ENCODE peak calls at places on chromosome 7, in eight cellular contexts. T is head of caudate nucleus, B is fibroblast of the conjunctiva, Q is NCI-H1417, E is ACHN, G is bronchial epithelial cell, P is sigmoid colon, Y is NCI-H774. V is an unnamed sample.

GRCh38 chr7:104643587-104644217 is 315.3 kb downstream of the LHFPL3 start:
- DNase-seq in T (peak), B (no peak), Q (peak), E (peak), G (peak), P (no peak), Y (no peak), V (no peak)

GRCh38 chr7:138886501-138886917 is 88.5 kb upstream of the ATP6V0A4 start:
- DNase-seq in T (no peak), B (peak), Q (peak), E (peak), G (peak), P (no peak), Y (no peak), V (peak)

GRCh38 chr7:32163141-32163806 is 93.1 kb upstream of the PDE1C start:
- DNase-seq in T (no peak), B (peak), Q (no peak), E (peak), G (peak), P (peak), Y (no peak), V (peak)

GRCh38 chr7:155167706-155168365 is 97.7 kb downstream of the HTR5A start:
- DNase-seq in T (no peak), B (no peak), Q (peak), E (no peak), G (no peak), P (no peak), Y (no peak), V (no peak)

GRCh38 chr7:108165726-108166125 is 35.6 kb upstream of the LAMB4 start:
- DNase-seq in T (no peak), B (no peak), Q (no peak), E (no peak), G (no peak), P (no peak), Y (no peak), V (no peak)

GRCh38 chr7:132878228-132878919 is 203.5 kb downstream of the CHCHD3 start:
- DNase-seq in T (no peak), B (no peak), Q (peak), E (no peak), G (peak), P (no peak), Y (no peak), V (no peak)

GRCh38 chr7:45098983-45099839 is 10.4 kb upstream of the NACAD start:
- DNase-seq in T (no peak), B (no peak), Q (no peak), E (no peak), G (no peak), P (peak), Y (no peak), V (no peak)

GRCh38 chr7:27921081-27921836 is 181.3 kb downstream of the TAX1BP1 start:
- DNase-seq in T (peak), B (peak), Q (peak), E (peak), G (peak), P (no peak), Y (peak), V (peak)

GRCh38 chr7:65438593-65438992 is 64.9 kb downstream of the ZNF92 start:
- DNase-seq in T (peak), B (peak), Q (no peak), E (no peak), G (peak), P (no peak), Y (no peak), V (peak)

GRCh38 chr7:26199301-26200112 is 1.0 kb downstream of the HNRNPA2B1 start:
- DNase-seq in T (peak), B (no peak), Q (peak), E (peak), G (peak), P (peak), Y (peak), V (no peak)

GRCh38 chr7:7681191-7681935 is 37.0 kb downstream of the RPA3 start:
- DNase-seq in T (peak), B (peak), Q (peak), E (peak), G (peak), P (no peak), Y (peak), V (peak)

GRCh38 chr7:102464577-102465280 is at the start of the genes ALKBH4 and LRWD1:
- DNase-seq in T (peak), B (peak), Q (peak), E (peak), G (peak), P (peak), Y (peak), V (peak)

GRCh38 chr7:133650487-133651292 is 397.8 kb downstream of the EXOC4 start:
- DNase-seq in T (no peak), B (no peak), Q (no peak), E (no peak), G (peak), P (no peak), Y (no peak), V (no peak)

GRCh38 chr7:157758468-157759245 is 421.9 kb downstream of the DNAJB6 start:
- DNase-seq in T (no peak), B (no peak), Q (no peak), E (no peak), G (no peak), P (no peak), Y (no peak), V (no peak)

GRCh38 chr7:30459591-30460245 is 18.9 kb downstream of the NOD1 start:
- DNase-seq in T (peak), B (peak), Q (no peak), E (peak), G (no peak), P (peak), Y (no peak), V (peak)

GRCh38 chr7:47143344-47143743 is 438.6 kb downstream of the TNS3 start:
- DNase-seq in T (no peak), B (peak), Q (no peak), E (no peak), G (peak), P (no peak), Y (no peak), V (peak)

GRCh38 chr7:150790416-150791075 is 9.6 kb downstream of the TMEM176B start:
- DNase-seq in T (no peak), B (no peak), Q (no peak), E (no peak), G (no peak), P (no peak), Y (no peak), V (no peak)

GRCh38 chr7:78427209-78427608 is 628.6 kb downstream of the PHTF2 start:
- DNase-seq in T (no peak), B (no peak), Q (no peak), E (peak), G (no peak), P (no peak), Y (no peak), V (no peak)

GRCh38 chr7:6246257-6246917 is 26.0 kb downstream of the CYTH3 start:
- DNase-seq in T (no peak), B (no peak), Q (no peak), E (no peak), G (no peak), P (no peak), Y (no peak), V (no peak)

GRCh38 chr7:92057375-92057774 is 76.9 kb downstream of the CYP51A1 start:
- DNase-seq in T (no peak), B (no peak), Q (peak), E (no peak), G (peak), P (no peak), Y (no peak), V (no peak)

GRCh38 chr7:156759579-156760202 is 119.1 kb downstream of the RNF32 start:
- DNase-seq in T (no peak), B (no peak), Q (no peak), E (no peak), G (no peak), P (no peak), Y (no peak), V (no peak)

GRCh38 chr7:111842489-111842888 is 280.2 kb upstream of the IMMP2L start:
- DNase-seq in T (no peak), B (no peak), Q (no peak), E (no peak), G (no peak), P (no peak), Y (no peak), V (no peak)